ENCODE peak calls at places on chromosome 1, in four cellular contexts. L is H1, O is HepG2, H is K562. J is an unnamed sample.

GRCh38 chr1:176691251-176692228 is 228.6 kb downstream of the PAPPA2 start:
- DNase-seq in H (peak), L (no peak), O (peak), J (peak)

GRCh38 chr1:157894613-157895012 is 53.0 kb upstream of the CD5L start:
- DNase-seq in O (no peak), L (no peak), H (no peak), J (no peak)

GRCh38 chr1:16920951-16921350 is 780 bp upstream of the CROCC start:
- DNase-seq in H (no peak), O (no peak), L (no peak), J (no peak)

GRCh38 chr1:201689647-201690046 is 139.3 kb upstream of the IPO9 start:
- DNase-seq in H (no peak), O (no peak), L (no peak), J (no peak)

GRCh38 chr1:223531742-223532341 is 133.7 kb downstream of the CAPN8 start:
- DNase-seq in L (peak), O (peak), H (peak), J (peak)

GRCh38 chr1:156096640-156097391 is 14.6 kb upstream of the MEX3A start:
- DNase-seq in O (peak), L (peak), H (peak), J (peak)

GRCh38 chr1:45535988-45536766 is 14.4 kb upstream of the AKR1A1 start:
- DNase-seq in L (no peak), H (no peak), O (no peak), J (no peak)

GRCh38 chr1:177464682-177465081 is 293.9 kb downstream of the BRINP2 start:
- DNase-seq in O (no peak), L (no peak), H (no peak), J (no peak)

GRCh38 chr1:199089393-199090122 is 450.7 kb downstream of the PTPRC start:
- DNase-seq in O (no peak), L (no peak), H (no peak), J (no peak)

GRCh38 chr1:60169206-60169605 is 95.6 kb upstream of the C1orf87 start:
- DNase-seq in L (no peak), H (no peak), O (no peak), J (no peak)

GRCh38 chr1:25805863-25806225 is 5.9 kb downstream of the SELENON start:
- DNase-seq in L (no peak), O (no peak), H (no peak), J (no peak)

GRCh38 chr1:30645807-30646206 is 77.6 kb downstream of the MATN1 start:
- DNase-seq in L (no peak), H (no peak), O (no peak), J (peak)

GRCh38 chr1:113745425-113745824 is 13.9 kb downstream of the PHTF1 start:
- DNase-seq in O (peak), L (no peak), H (no peak), J (no peak)

GRCh38 chr1:87224209-87224608 is 104.5 kb upstream of the LMO4 start:
- DNase-seq in L (no peak), H (no peak), O (no peak), J (peak)

GRCh38 chr1:63772201-63772600 is 1.6 kb upstream of the ROR1 start:
- DNase-seq in L (no peak), O (peak), H (no peak), J (no peak)

GRCh38 chr1:168783831-168784230 is 54.8 kb upstream of the DPT start:
- DNase-seq in H (no peak), O (no peak), L (no peak), J (no peak)

GRCh38 chr1:230570724-230571390 is 71.4 kb upstream of the COG2 start:
- DNase-seq in H (no peak), O (no peak), L (no peak), J (no peak)

GRCh38 chr1:101257500-101258325 is 20.9 kb downstream of the S1PR1 start:
- DNase-seq in H (peak), L (no peak), O (peak), J (no peak)

GRCh38 chr1:206723500-206724472 is 39.1 kb downstream of the MAPKAPK2 start:
- DNase-seq in O (no peak), L (no peak), H (no peak), J (no peak)

GRCh38 chr1:155324717-155325595 is 4.3 kb downstream of the RUSC1 start:
- DNase-seq in O (peak), L (peak), H (peak), J (peak)

GRCh38 chr1:165925498-165926079 is 98.2 kb downstream of the UCK2 start:
- DNase-seq in L (no peak), H (no peak), O (no peak), J (no peak)

GRCh38 chr1:165928075-165928731 is 100.8 kb downstream of the UCK2 start:
- DNase-seq in H (peak), L (peak), O (peak), J (peak)

GRCh38 chr1:165927169-165927568 is 99.8 kb downstream of the UCK2 start:
- DNase-seq in H (no peak), L (no peak), O (no peak), J (no peak)

DNA sequence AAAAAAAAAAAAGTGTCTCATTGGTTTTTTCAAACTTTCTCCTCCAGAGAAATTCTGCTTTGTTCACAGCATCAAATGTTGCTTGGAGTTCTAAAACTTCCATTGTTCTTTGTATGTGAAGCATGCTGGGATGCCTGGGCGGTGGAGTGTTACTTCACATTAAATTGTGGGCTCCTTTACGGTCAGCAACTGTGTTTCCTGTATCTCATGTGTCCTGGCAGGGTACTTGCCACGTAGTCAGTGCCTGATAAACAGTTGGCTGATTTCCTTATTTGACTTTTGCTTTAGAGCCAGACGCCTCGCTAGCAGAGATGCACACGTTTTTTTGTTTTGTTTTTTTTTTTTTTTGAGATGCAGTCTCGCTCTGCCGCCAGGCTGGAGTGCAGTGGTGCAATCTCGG is 96.7 kb downstream of the UCK2 start:
- DNase-seq in H (no peak), L (no peak), O (no peak), J (no peak)
- TF ChIP-seq SP1 in H (no peak), L (no peak), O (no peak), J (no peak)

DNA sequence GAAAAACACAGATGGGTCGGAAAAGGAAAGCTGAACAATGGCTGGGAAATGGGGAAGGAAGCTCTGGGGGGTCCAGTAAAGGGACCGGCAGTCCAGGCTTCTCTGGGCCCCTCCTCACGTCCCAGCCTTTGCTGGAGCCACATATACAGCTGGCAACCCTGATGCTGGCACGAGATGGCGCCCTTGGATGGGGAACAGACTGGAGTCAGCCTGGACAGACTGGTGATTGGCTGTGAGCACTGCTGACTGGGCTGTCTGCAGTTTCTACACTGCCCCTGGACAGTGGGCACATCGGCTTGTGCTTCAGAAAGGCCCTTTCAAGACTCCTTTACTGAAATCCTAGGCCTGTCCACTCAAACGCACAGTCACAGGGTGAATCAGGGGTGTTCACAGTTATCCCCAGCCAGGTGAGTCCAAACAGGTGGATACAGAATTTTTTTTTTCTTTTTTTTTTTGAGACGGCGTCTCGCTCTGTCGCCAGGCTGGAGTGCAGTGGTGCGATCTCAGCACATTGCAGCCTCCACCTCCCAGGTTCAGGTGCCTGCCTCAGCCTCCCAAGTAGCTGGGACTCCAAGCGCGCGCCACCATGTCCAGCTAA is 31.1 kb upstream of the ZBTB40 start:
- DNase-seq in O (peak), L (peak), H (peak), J (peak)
- TF ChIP-seq FOSL1 in O (no peak), L (no peak), H (no peak), J (no peak)

GRCh38 chr1:221556435-221556834 is 185.5 kb downstream of the DUSP10 start:
- DNase-seq in O (no peak), H (no peak), L (no peak), J (no peak)
- TF ChIP-seq SP1 in O (no peak), H (no peak), L (no peak), J (no peak)

DNA sequence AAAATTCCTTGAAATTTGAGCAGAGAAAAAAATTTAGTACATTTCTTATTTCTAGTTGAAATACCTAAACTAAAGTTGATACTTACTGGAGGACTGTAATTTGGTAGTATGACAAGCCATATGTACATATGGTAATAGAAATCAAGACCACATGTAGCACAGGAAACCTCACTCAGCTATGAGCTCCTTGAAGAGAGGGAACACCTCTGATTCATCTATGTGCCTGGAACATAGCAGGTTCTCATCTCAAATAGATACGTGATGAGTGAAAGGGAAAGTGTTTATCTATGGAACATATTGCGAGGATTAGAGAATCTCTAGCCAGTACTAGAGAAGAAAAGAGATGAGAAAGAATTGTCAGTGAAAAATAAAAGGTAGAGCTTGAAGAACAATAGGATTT is 47.9 kb upstream of the GNG4 start:
- DNase-seq in L (no peak), H (no peak), O (no peak), J (no peak)
- TF ChIP-seq FOSL1 in L (no peak), H (no peak), O (no peak), J (no peak)

GRCh38 chr1:68717330-68717729 is 220.4 kb upstream of the DEPDC1 start:
- DNase-seq in L (no peak), H (no peak), O (no peak), J (no peak)
- TF ChIP-seq SP1 in L (no peak), H (no peak), O (no peak), J (no peak)

GRCh38 chr1:147516157-147516917 is 25.0 kb upstream of the BCL9 start:
- DNase-seq in O (no peak), H (no peak), L (no peak), J (no peak)

GRCh38 chr1:147514233-147514632 is 27.1 kb upstream of the BCL9 start:
- DNase-seq in L (no peak), O (no peak), H (no peak), J (no peak)

GRCh38 chr1:147509786-147510360 is 31.4 kb upstream of the BCL9 start:
- DNase-seq in L (no peak), O (no peak), H (no peak), J (no peak)

DNA sequence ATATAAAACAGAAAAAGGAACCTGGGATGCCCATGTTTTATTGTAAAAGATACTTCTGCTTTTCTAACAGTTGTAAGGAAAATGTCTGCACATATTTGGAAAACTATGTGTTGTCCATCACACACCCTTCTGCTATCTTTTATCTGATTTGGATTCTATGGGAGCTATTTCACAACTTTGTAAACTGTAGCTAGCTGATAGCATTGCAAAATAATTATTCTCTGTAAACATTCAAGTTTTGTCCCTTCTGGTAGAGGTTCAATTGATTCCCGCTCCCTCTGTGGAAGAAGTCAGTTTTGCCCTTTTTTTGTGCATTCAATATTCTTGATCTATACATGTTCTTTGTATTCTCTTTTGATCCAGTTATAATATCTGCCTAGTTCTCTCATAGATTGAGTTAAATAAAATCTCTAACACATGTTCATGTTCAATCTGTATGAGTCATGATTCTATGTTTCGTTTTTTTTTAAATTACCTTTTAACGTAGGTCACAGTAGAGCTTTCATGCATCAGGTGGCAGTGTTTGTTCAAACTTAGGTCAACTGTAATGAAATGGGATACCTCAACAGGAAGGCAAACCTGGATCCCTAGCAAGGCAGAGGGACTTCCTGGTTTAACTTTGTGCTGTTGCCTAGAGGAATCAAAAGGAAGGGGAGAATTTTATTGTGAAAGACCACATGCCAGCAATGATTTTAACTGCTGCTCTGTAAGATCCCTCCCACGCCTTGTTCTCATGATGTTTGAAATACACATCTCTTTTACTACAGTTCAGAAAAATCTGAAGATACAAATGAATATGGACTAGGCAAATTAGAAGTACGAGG is 26.0 kb upstream of the BCL9 start:
- DNase-seq in L (no peak), O (peak), H (no peak), J (peak)
- TF ChIP-seq FOSL1 in L (no peak), O (no peak), H (no peak), J (no peak)

DNA sequence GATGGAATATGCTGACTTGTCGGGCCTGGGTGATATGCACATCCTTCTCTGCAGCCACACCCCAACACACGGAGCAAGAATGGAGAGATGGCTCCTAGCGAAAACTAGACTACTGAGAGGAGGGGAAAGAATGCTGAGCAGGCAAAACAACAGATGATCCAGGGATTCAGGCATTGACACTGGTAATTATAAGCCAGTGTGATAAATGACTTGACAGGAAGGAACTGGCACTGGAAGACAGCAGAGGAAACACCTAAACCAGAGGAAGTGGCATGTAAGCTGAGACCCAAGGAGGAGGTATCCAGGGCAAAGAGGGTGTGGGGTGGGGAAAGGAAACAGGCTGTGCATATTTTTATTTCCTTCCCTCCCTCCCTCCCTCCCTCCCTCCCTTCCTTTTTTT is 31.7 kb upstream of the KHDRBS1 start:
- DNase-seq in L (no peak), H (no peak), O (no peak), J (no peak)
- TF ChIP-seq SP1 in L (no peak), H (no peak), O (no peak), J (no peak)

J was measured in HCT116.